ENCODE peak calls at places on chromosome 20, in ten cellular contexts. One of them, this sample, is unnamed.

GRCh38 chr20:7094438-7094997 is 327.0 kb downstream of the BMP2 start:
- DNase-seq in stromal cell of bone marrow: no peak
- DNase-seq in ELF-1: peak; percentile 35
- DNase-seq in GM23248: peak; percentile 29
- DNase-seq in Karpas-422: peak; percentile 53
- DNase-seq in activated CD8-positive, alpha-beta memory T cell treated with anti-CD3 and anti-CD28 coated beads for 4 hours: no peak
- DNase-seq in germinal center: peak; percentile 2
- DNase-seq in lower leg skin: no peak
- DNase-seq in 8988T: no peak
- DNase-seq in HFFc6: no peak
- DNase-seq in this sample: peak; percentile 20

GRCh38 chr20:9035129-9035528 is 33.8 kb upstream of the PLCB4 start:
- DNase-seq in ELF-1: peak; percentile 23
- DNase-seq in GM23248: peak; percentile 93
- DNase-seq in stromal cell of bone marrow: peak; percentile 93
- DNase-seq in germinal center: no peak
- DNase-seq in HFFc6: peak; percentile 87
- DNase-seq in 8988T: no peak
- DNase-seq in activated CD8-positive, alpha-beta memory T cell treated with anti-CD3 and anti-CD28 coated beads for 4 hours: no peak
- DNase-seq in lower leg skin: no peak
- DNase-seq in Karpas-422: no peak
- DNase-seq in this sample: no peak

GRCh38 chr20:24773751-24774201 is 175.3 kb upstream of the CST7 start:
- DNase-seq in 8988T: no peak
- DNase-seq in GM23248: peak; percentile 85
- DNase-seq in ELF-1: no peak
- DNase-seq in Karpas-422: no peak
- DNase-seq in HFFc6: peak; percentile 81
- DNase-seq in activated CD8-positive, alpha-beta memory T cell treated with anti-CD3 and anti-CD28 coated beads for 4 hours: no peak
- DNase-seq in lower leg skin: no peak
- DNase-seq in stromal cell of bone marrow: peak; percentile 77
- DNase-seq in germinal center: no peak
- DNase-seq in this sample: no peak

GRCh38 chr20:610130-611046 is at the start of gene TCF15:
- DNase-seq in HFFc6: no peak
- DNase-seq in germinal center: peak; percentile 74
- DNase-seq in ELF-1: peak; percentile 74
- DNase-seq in GM23248: peak; percentile 19
- DNase-seq in 8988T: no peak
- DNase-seq in activated CD8-positive, alpha-beta memory T cell treated with anti-CD3 and anti-CD28 coated beads for 4 hours: no peak
- DNase-seq in stromal cell of bone marrow: no peak
- DNase-seq in lower leg skin: no peak
- DNase-seq in Karpas-422: no peak
- DNase-seq in this sample: peak; percentile 100

GRCh38 chr20:56429496-56429895 is 17.4 kb downstream of the CASS4 start:
- DNase-seq in Karpas-422: no peak
- DNase-seq in activated CD8-positive, alpha-beta memory T cell treated with anti-CD3 and anti-CD28 coated beads for 4 hours: peak; percentile 41
- DNase-seq in lower leg skin: no peak
- DNase-seq in 8988T: no peak
- DNase-seq in germinal center: peak; percentile 23
- DNase-seq in GM23248: peak; percentile 84
- DNase-seq in stromal cell of bone marrow: no peak
- DNase-seq in ELF-1: no peak
- DNase-seq in HFFc6: peak; percentile 87
- DNase-seq in this sample: no peak

GRCh38 chr20:44435630-44436335 is 39.9 kb upstream of the TTPAL start:
- DNase-seq in ELF-1: no peak
- DNase-seq in germinal center: no peak
- DNase-seq in GM23248: no peak
- DNase-seq in lower leg skin: no peak
- DNase-seq in Karpas-422: peak; percentile 42
- DNase-seq in stromal cell of bone marrow: no peak
- DNase-seq in HFFc6: no peak
- DNase-seq in activated CD8-positive, alpha-beta memory T cell treated with anti-CD3 and anti-CD28 coated beads for 4 hours: no peak
- DNase-seq in 8988T: no peak
- DNase-seq in this sample: no peak

GRCh38 chr20:24753136-24753535 is 195.9 kb upstream of the CST7 start:
- DNase-seq in stromal cell of bone marrow: no peak
- DNase-seq in GM23248: no peak
- DNase-seq in germinal center: no peak
- DNase-seq in lower leg skin: no peak
- DNase-seq in 8988T: no peak
- DNase-seq in HFFc6: no peak
- DNase-seq in ELF-1: no peak
- DNase-seq in Karpas-422: no peak
- DNase-seq in activated CD8-positive, alpha-beta memory T cell treated with anti-CD3 and anti-CD28 coated beads for 4 hours: no peak
- DNase-seq in this sample: no peak

GRCh38 chr20:59006167-59006863 is 739 bp downstream of the CTSZ start:
- DNase-seq in Karpas-422: peak; percentile 67
- DNase-seq in GM23248: peak; percentile 70
- DNase-seq in 8988T: no peak
- DNase-seq in lower leg skin: no peak
- DNase-seq in ELF-1: no peak
- DNase-seq in germinal center: peak; percentile 45
- DNase-seq in activated CD8-positive, alpha-beta memory T cell treated with anti-CD3 and anti-CD28 coated beads for 4 hours: no peak
- DNase-seq in stromal cell of bone marrow: no peak
- DNase-seq in HFFc6: peak; percentile 19
- DNase-seq in this sample: peak; percentile 76

GRCh38 chr20:47790032-47790965 is 5.0 kb upstream of the SULF2 start:
- DNase-seq in stromal cell of bone marrow: peak; percentile 50
- DNase-seq in GM23248: peak; percentile 68
- DNase-seq in Karpas-422: no peak
- DNase-seq in activated CD8-positive, alpha-beta memory T cell treated with anti-CD3 and anti-CD28 coated beads for 4 hours: no peak
- DNase-seq in ELF-1: no peak
- DNase-seq in germinal center: no peak
- DNase-seq in lower leg skin: no peak
- DNase-seq in 8988T: no peak
- DNase-seq in HFFc6: no peak
- DNase-seq in this sample: no peak

GRCh38 chr20:50192364-50193168 is 1.9 kb downstream of the CEBPB start:
- DNase-seq in HFFc6: peak; percentile 89
- DNase-seq in lower leg skin: peak; percentile 85
- DNase-seq in GM23248: peak; percentile 97
- DNase-seq in stromal cell of bone marrow: peak; percentile 73
- DNase-seq in 8988T: no peak
- DNase-seq in Karpas-422: peak; percentile 92
- DNase-seq in germinal center: peak; percentile 77
- DNase-seq in activated CD8-positive, alpha-beta memory T cell treated with anti-CD3 and anti-CD28 coated beads for 4 hours: peak; percentile 80
- DNase-seq in ELF-1: peak; percentile 84
- DNase-seq in this sample: peak; percentile 83

GRCh38 chr20:41704896-41705295 is 86.7 kb upstream of the CHD6 start:
- DNase-seq in 8988T: no peak
- DNase-seq in Karpas-422: no peak
- DNase-seq in activated CD8-positive, alpha-beta memory T cell treated with anti-CD3 and anti-CD28 coated beads for 4 hours: no peak
- DNase-seq in ELF-1: no peak
- DNase-seq in HFFc6: no peak
- DNase-seq in stromal cell of bone marrow: no peak
- DNase-seq in lower leg skin: no peak
- DNase-seq in germinal center: no peak
- DNase-seq in GM23248: no peak
- DNase-seq in this sample: no peak

GRCh38 chr20:58709013-58709702 is 16.6 kb downstream of the NPEPL1 start:
- DNase-seq in activated CD8-positive, alpha-beta memory T cell treated with anti-CD3 and anti-CD28 coated beads for 4 hours: no peak
- DNase-seq in stromal cell of bone marrow: no peak
- DNase-seq in GM23248: no peak
- DNase-seq in 8988T: no peak
- DNase-seq in ELF-1: no peak
- DNase-seq in lower leg skin: no peak
- DNase-seq in germinal center: no peak
- DNase-seq in Karpas-422: no peak
- DNase-seq in HFFc6: no peak
- DNase-seq in this sample: peak; percentile 18

GRCh38 chr20:1711826-1712601 is 54.4 kb upstream of the SIRPG start:
- DNase-seq in ELF-1: no peak
- DNase-seq in HFFc6: no peak
- DNase-seq in lower leg skin: no peak
- DNase-seq in 8988T: no peak
- DNase-seq in stromal cell of bone marrow: no peak
- DNase-seq in activated CD8-positive, alpha-beta memory T cell treated with anti-CD3 and anti-CD28 coated beads for 4 hours: no peak
- DNase-seq in germinal center: no peak
- DNase-seq in Karpas-422: no peak
- DNase-seq in GM23248: no peak
- DNase-seq in this sample: no peak

GRCh38 chr20:58048096-58048702 is 180.3 kb downstream of the ANKRD60 start:
- DNase-seq in germinal center: no peak
- DNase-seq in 8988T: no peak
- DNase-seq in Karpas-422: peak; percentile 47
- DNase-seq in activated CD8-positive, alpha-beta memory T cell treated with anti-CD3 and anti-CD28 coated beads for 4 hours: no peak
- DNase-seq in lower leg skin: peak; percentile 15
- DNase-seq in ELF-1: peak; percentile 58
- DNase-seq in HFFc6: peak; percentile 25
- DNase-seq in GM23248: peak; percentile 81
- DNase-seq in stromal cell of bone marrow: peak; percentile 25
- DNase-seq in this sample: peak; percentile 68

GRCh38 chr20:39298566-39299501 is 336.7 kb downstream of the DHX35 start:
- DNase-seq in HFFc6: no peak
- DNase-seq in stromal cell of bone marrow: no peak
- DNase-seq in 8988T: no peak
- DNase-seq in GM23248: no peak
- DNase-seq in Karpas-422: no peak
- DNase-seq in ELF-1: no peak
- DNase-seq in lower leg skin: no peak
- DNase-seq in activated CD8-positive, alpha-beta memory T cell treated with anti-CD3 and anti-CD28 coated beads for 4 hours: no peak
- DNase-seq in germinal center: no peak
- DNase-seq in this sample: no peak

GRCh38 chr20:35344354-35344837 is 52.2 kb upstream of the FAM83C start:
- DNase-seq in lower leg skin: no peak
- DNase-seq in stromal cell of bone marrow: no peak
- DNase-seq in germinal center: no peak
- DNase-seq in GM23248: peak; percentile 76
- DNase-seq in Karpas-422: no peak
- DNase-seq in 8988T: no peak
- DNase-seq in ELF-1: no peak
- DNase-seq in activated CD8-positive, alpha-beta memory T cell treated with anti-CD3 and anti-CD28 coated beads for 4 hours: no peak
- DNase-seq in HFFc6: peak; percentile 47
- DNase-seq in this sample: no peak

GRCh38 chr20:47181056-47181862 is 175.2 kb downstream of the ZMYND8 start:
- DNase-seq in germinal center: peak; percentile 79
- DNase-seq in stromal cell of bone marrow: peak; percentile 64
- DNase-seq in lower leg skin: no peak
- DNase-seq in HFFc6: peak; percentile 55
- DNase-seq in activated CD8-positive, alpha-beta memory T cell treated with anti-CD3 and anti-CD28 coated beads for 4 hours: no peak
- DNase-seq in 8988T: peak; percentile 54
- DNase-seq in Karpas-422: peak; percentile 88
- DNase-seq in ELF-1: peak; percentile 62
- DNase-seq in GM23248: peak; percentile 86
- DNase-seq in this sample: peak; percentile 64

GRCh38 chr20:5001174-5002076 is at the start of gene SLC23A2:
- DNase-seq in activated CD8-positive, alpha-beta memory T cell treated with anti-CD3 and anti-CD28 coated beads for 4 hours: peak; percentile 35
- DNase-seq in ELF-1: peak; percentile 37
- DNase-seq in stromal cell of bone marrow: no peak
- DNase-seq in GM23248: peak; percentile 63
- DNase-seq in HFFc6: no peak
- DNase-seq in lower leg skin: no peak
- DNase-seq in germinal center: peak; percentile 84
- DNase-seq in 8988T: peak; percentile 88
- DNase-seq in Karpas-422: peak; percentile 81
- DNase-seq in this sample: peak; percentile 96

GRCh38 chr20:4956200-4956810 is 45.0 kb downstream of the SLC23A2 start:
- DNase-seq in stromal cell of bone marrow: peak; percentile 35
- DNase-seq in ELF-1: no peak
- DNase-seq in Karpas-422: peak; percentile 91
- DNase-seq in activated CD8-positive, alpha-beta memory T cell treated with anti-CD3 and anti-CD28 coated beads for 4 hours: no peak
- DNase-seq in lower leg skin: no peak
- DNase-seq in HFFc6: peak; percentile 51
- DNase-seq in 8988T: peak; percentile 33
- DNase-seq in germinal center: peak; percentile 61
- DNase-seq in GM23248: peak; percentile 71
- DNase-seq in this sample: peak; percentile 40